ENCODE peak calls at places on chromosomes 1 and 21, in six cellular contexts. Q is NCI-H1436; M is T-helper 2 cell; B is activated T-cell treated with anti-CD3 and anti-CD28 coated beads, Interleukin-2, amount 50 U/mL, for 72 hours; C is fibroblast of the conjunctiva; D is NT2/D1. X is an unnamed sample.
A peak's percentile ranks its signal among the peaks of the same experiment; 100 is the strongest.

GRCh38 chr21:36949171-36950141 is 17.0 kb downstream of the HLCS start:
- DNase-seq in B (no peak), C (no peak), Q (no peak), D (no peak), M (no peak), X (no peak)

GRCh38 chr1:28115267-28115666 is 26.9 kb upstream of the EYA3 start:
- DNase-seq in Q (no peak), B (peak; percentile 67), C (no peak), D (no peak), M (peak; percentile 76), X (no peak)

GRCh38 chr1:182193908-182194550 is 132.5 kb upstream of the ZNF648 start:
- DNase-seq in C (peak; percentile 66), D (no peak), B (no peak), Q (no peak), M (no peak), X (no peak)

GRCh38 chr1:215417122-215417521 is 150.0 kb upstream of the KCTD3 start:
- DNase-seq in C (no peak), M (no peak), B (no peak), D (no peak), Q (no peak), X (no peak)

GRCh38 chr1:52593495-52593894 is 8.7 kb upstream of the GPX7 start:
- DNase-seq in D (no peak), M (no peak), Q (no peak), B (no peak), C (no peak), X (no peak)

GRCh38 chr21:31781737-31782136 is 49.8 kb upstream of the SCAF4 start:
- DNase-seq in C (peak; percentile 33), D (no peak), Q (peak; percentile 22), B (no peak), M (no peak), X (peak; percentile 13)

GRCh38 chr1:225454733-225455132 is 26.9 kb upstream of the LBR start:
- DNase-seq in C (no peak), Q (no peak), M (no peak), B (peak; percentile 76), D (no peak), X (peak; percentile 15)

GRCh38 chr1:227447531-227447990 is 115.8 kb upstream of the ZNF678 start:
- DNase-seq in B (no peak), D (no peak), C (no peak), M (no peak), Q (no peak), X (no peak)

X was measured in astrocyte of the cerebellum.